ENCODE peak calls at places on chromosome 6, in ten cellular contexts. One of them, this sample, is unnamed.

GRCh38 chr6:136927313-136927712 is 5.2 kb downstream of the SLC35D3 start:
- DNase-seq in memory B cell: no peak
- DNase-seq in erythroblast: peak
- DNase-seq in ELF-1: peak
- DNase-seq in left cardiac atrium: no peak
- DNase-seq in tibial artery: no peak
- DNase-seq in GM13977: peak
- DNase-seq in prostate gland: no peak
- DNase-seq in fibroblast of pulmonary artery: peak
- DNase-seq in SK-MEL-5: peak
- DNase-seq in this sample: no peak

GRCh38 chr6:118893095-118893881 is 664 bp upstream of the ASF1A start:
- DNase-seq in memory B cell: no peak
- DNase-seq in erythroblast: peak
- DNase-seq in ELF-1: peak
- DNase-seq in left cardiac atrium: no peak
- DNase-seq in tibial artery: peak
- DNase-seq in GM13977: peak
- DNase-seq in prostate gland: peak
- DNase-seq in fibroblast of pulmonary artery: peak
- DNase-seq in SK-MEL-5: peak
- DNase-seq in this sample: no peak

GRCh38 chr6:85114583-85114939 is 335.3 kb upstream of the NT5E start:
- DNase-seq in memory B cell: no peak
- DNase-seq in erythroblast: no peak
- DNase-seq in ELF-1: no peak
- DNase-seq in left cardiac atrium: no peak
- DNase-seq in tibial artery: no peak
- DNase-seq in GM13977: no peak
- DNase-seq in prostate gland: no peak
- DNase-seq in fibroblast of pulmonary artery: no peak
- DNase-seq in SK-MEL-5: no peak
- DNase-seq in this sample: no peak

GRCh38 chr6:33725891-33726673 is 14.6 kb upstream of the UQCC2 start:
- DNase-seq in memory B cell: no peak
- DNase-seq in erythroblast: no peak
- DNase-seq in ELF-1: no peak
- DNase-seq in left cardiac atrium: no peak
- DNase-seq in tibial artery: no peak
- DNase-seq in GM13977: no peak
- DNase-seq in prostate gland: no peak
- DNase-seq in fibroblast of pulmonary artery: no peak
- DNase-seq in SK-MEL-5: no peak
- DNase-seq in this sample: no peak

GRCh38 chr6:706161-706560 is 13.2 kb upstream of the EXOC2 start:
- DNase-seq in memory B cell: no peak
- DNase-seq in erythroblast: no peak
- DNase-seq in ELF-1: no peak
- DNase-seq in left cardiac atrium: no peak
- DNase-seq in tibial artery: no peak
- DNase-seq in GM13977: no peak
- DNase-seq in prostate gland: no peak
- DNase-seq in fibroblast of pulmonary artery: peak
- DNase-seq in SK-MEL-5: no peak
- DNase-seq in this sample: no peak

GRCh38 chr6:169654590-169655391 is 47.0 kb downstream of the WDR27 start:
- DNase-seq in memory B cell: peak
- DNase-seq in erythroblast: peak
- DNase-seq in ELF-1: peak
- DNase-seq in left cardiac atrium: peak
- DNase-seq in tibial artery: peak
- DNase-seq in GM13977: peak
- DNase-seq in prostate gland: peak
- DNase-seq in fibroblast of pulmonary artery: peak
- DNase-seq in SK-MEL-5: peak
- DNase-seq in this sample: peak

GRCh38 chr6:39377530-39377929 is 55.0 kb upstream of the KCNK16 start:
- DNase-seq in memory B cell: no peak
- DNase-seq in erythroblast: peak
- DNase-seq in ELF-1: peak
- DNase-seq in left cardiac atrium: peak
- DNase-seq in tibial artery: peak
- DNase-seq in GM13977: peak
- DNase-seq in prostate gland: peak
- DNase-seq in fibroblast of pulmonary artery: peak
- DNase-seq in SK-MEL-5: peak
- DNase-seq in this sample: peak

GRCh38 chr6:106534564-106534982 is 94.7 kb downstream of the RTN4IP1 start:
- DNase-seq in memory B cell: no peak
- DNase-seq in erythroblast: no peak
- DNase-seq in ELF-1: no peak
- DNase-seq in left cardiac atrium: no peak
- DNase-seq in tibial artery: no peak
- DNase-seq in GM13977: peak
- DNase-seq in prostate gland: no peak
- DNase-seq in fibroblast of pulmonary artery: no peak
- DNase-seq in SK-MEL-5: no peak
- DNase-seq in this sample: no peak

GRCh38 chr6:79699606-79700005 is 68.5 kb downstream of the SH3BGRL2 start:
- DNase-seq in memory B cell: no peak
- DNase-seq in erythroblast: no peak
- DNase-seq in ELF-1: no peak
- DNase-seq in left cardiac atrium: no peak
- DNase-seq in tibial artery: no peak
- DNase-seq in GM13977: no peak
- DNase-seq in prostate gland: no peak
- DNase-seq in fibroblast of pulmonary artery: no peak
- DNase-seq in SK-MEL-5: no peak
- DNase-seq in this sample: no peak

GRCh38 chr6:160041608-160042007 is 72.7 kb downstream of the IGF2R start:
- DNase-seq in memory B cell: no peak
- DNase-seq in erythroblast: peak
- DNase-seq in ELF-1: no peak
- DNase-seq in left cardiac atrium: peak
- DNase-seq in tibial artery: no peak
- DNase-seq in GM13977: no peak
- DNase-seq in prostate gland: peak
- DNase-seq in fibroblast of pulmonary artery: peak
- DNase-seq in SK-MEL-5: no peak
- DNase-seq in this sample: no peak

GRCh38 chr6:139698526-139699182 is 324.2 kb upstream of the CITED2 start:
- DNase-seq in memory B cell: no peak
- DNase-seq in erythroblast: no peak
- DNase-seq in ELF-1: no peak
- DNase-seq in left cardiac atrium: no peak
- DNase-seq in tibial artery: no peak
- DNase-seq in GM13977: no peak
- DNase-seq in prostate gland: no peak
- DNase-seq in fibroblast of pulmonary artery: peak
- DNase-seq in SK-MEL-5: no peak
- DNase-seq in this sample: no peak

GRCh38 chr6:100886078-100886477 is 4.9 kb upstream of the ASCC3 start:
- DNase-seq in memory B cell: no peak
- DNase-seq in erythroblast: no peak
- DNase-seq in ELF-1: no peak
- DNase-seq in left cardiac atrium: no peak
- DNase-seq in tibial artery: no peak
- DNase-seq in GM13977: no peak
- DNase-seq in prostate gland: no peak
- DNase-seq in fibroblast of pulmonary artery: peak
- DNase-seq in SK-MEL-5: no peak
- DNase-seq in this sample: no peak

GRCh38 chr6:161722394-161722793 is 448.5 kb upstream of the AGPAT4 start:
- DNase-seq in memory B cell: no peak
- DNase-seq in erythroblast: no peak
- DNase-seq in ELF-1: no peak
- DNase-seq in left cardiac atrium: no peak
- DNase-seq in tibial artery: no peak
- DNase-seq in GM13977: no peak
- DNase-seq in prostate gland: no peak
- DNase-seq in fibroblast of pulmonary artery: no peak
- DNase-seq in SK-MEL-5: no peak
- DNase-seq in this sample: no peak

GRCh38 chr6:32941412-32941784 is 570 bp upstream of the HLA-DMB start:
- DNase-seq in memory B cell: peak
- DNase-seq in erythroblast: no peak
- DNase-seq in ELF-1: no peak
- DNase-seq in left cardiac atrium: no peak
- DNase-seq in tibial artery: no peak
- DNase-seq in GM13977: peak
- DNase-seq in prostate gland: no peak
- DNase-seq in fibroblast of pulmonary artery: no peak
- DNase-seq in SK-MEL-5: no peak
- DNase-seq in this sample: no peak

GRCh38 chr6:3367630-3368029 is 89.2 kb downstream of the SLC22A23 start:
- DNase-seq in memory B cell: no peak
- DNase-seq in erythroblast: no peak
- DNase-seq in ELF-1: no peak
- DNase-seq in left cardiac atrium: no peak
- DNase-seq in tibial artery: no peak
- DNase-seq in GM13977: no peak
- DNase-seq in prostate gland: no peak
- DNase-seq in fibroblast of pulmonary artery: no peak
- DNase-seq in SK-MEL-5: no peak
- DNase-seq in this sample: no peak

GRCh38 chr6:170429457-170429856 is 122.9 kb downstream of the FAM120B start:
- DNase-seq in memory B cell: no peak
- DNase-seq in erythroblast: no peak
- DNase-seq in ELF-1: peak
- DNase-seq in left cardiac atrium: no peak
- DNase-seq in tibial artery: no peak
- DNase-seq in GM13977: no peak
- DNase-seq in prostate gland: no peak
- DNase-seq in fibroblast of pulmonary artery: peak
- DNase-seq in SK-MEL-5: peak
- DNase-seq in this sample: no peak

GRCh38 chr6:20826378-20826777 is 292.1 kb downstream of the CDKAL1 start:
- DNase-seq in memory B cell: no peak
- DNase-seq in erythroblast: peak
- DNase-seq in ELF-1: no peak
- DNase-seq in left cardiac atrium: no peak
- DNase-seq in tibial artery: no peak
- DNase-seq in GM13977: no peak
- DNase-seq in prostate gland: no peak
- DNase-seq in fibroblast of pulmonary artery: peak
- DNase-seq in SK-MEL-5: peak
- DNase-seq in this sample: no peak

GRCh38 chr6:1043458-1043836 is 268.5 kb upstream of the FOXQ1 start:
- DNase-seq in memory B cell: no peak
- DNase-seq in erythroblast: no peak
- DNase-seq in ELF-1: no peak
- DNase-seq in left cardiac atrium: no peak
- DNase-seq in tibial artery: no peak
- DNase-seq in GM13977: no peak
- DNase-seq in prostate gland: no peak
- DNase-seq in fibroblast of pulmonary artery: no peak
- DNase-seq in SK-MEL-5: no peak
- DNase-seq in this sample: no peak

GRCh38 chr6:6614965-6615304 is 26.4 kb downstream of the LY86 start:
- DNase-seq in memory B cell: no peak
- DNase-seq in erythroblast: no peak
- DNase-seq in ELF-1: no peak
- DNase-seq in left cardiac atrium: no peak
- DNase-seq in tibial artery: no peak
- DNase-seq in GM13977: no peak
- DNase-seq in prostate gland: no peak
- DNase-seq in fibroblast of pulmonary artery: no peak
- DNase-seq in SK-MEL-5: no peak
- DNase-seq in this sample: no peak

GRCh38 chr6:109237082-109237985 is 142.0 kb downstream of the CEP57L1 start:
- DNase-seq in memory B cell: no peak
- DNase-seq in erythroblast: peak
- DNase-seq in ELF-1: no peak
- DNase-seq in left cardiac atrium: no peak
- DNase-seq in tibial artery: no peak
- DNase-seq in GM13977: no peak
- DNase-seq in prostate gland: no peak
- DNase-seq in fibroblast of pulmonary artery: peak
- DNase-seq in SK-MEL-5: no peak
- DNase-seq in this sample: no peak

GRCh38 chr6:26536571-26537159 is 1.5 kb upstream of the HMGN4 start:
- DNase-seq in memory B cell: no peak
- DNase-seq in erythroblast: peak
- DNase-seq in ELF-1: peak
- DNase-seq in left cardiac atrium: no peak
- DNase-seq in tibial artery: no peak
- DNase-seq in GM13977: peak
- DNase-seq in prostate gland: no peak
- DNase-seq in fibroblast of pulmonary artery: peak
- DNase-seq in SK-MEL-5: peak
- DNase-seq in this sample: no peak

GRCh38 chr6:78523622-78524021 is 343.7 kb upstream of the IRAK1BP1 start:
- DNase-seq in memory B cell: no peak
- DNase-seq in erythroblast: no peak
- DNase-seq in ELF-1: no peak
- DNase-seq in left cardiac atrium: no peak
- DNase-seq in tibial artery: no peak
- DNase-seq in GM13977: no peak
- DNase-seq in prostate gland: no peak
- DNase-seq in fibroblast of pulmonary artery: peak
- DNase-seq in SK-MEL-5: no peak
- DNase-seq in this sample: no peak

GRCh38 chr6:36563928-36564284 is 16.6 kb upstream of the STK38 start:
- DNase-seq in memory B cell: no peak
- DNase-seq in erythroblast: no peak
- DNase-seq in ELF-1: no peak
- DNase-seq in left cardiac atrium: no peak
- DNase-seq in tibial artery: no peak
- DNase-seq in GM13977: no peak
- DNase-seq in prostate gland: no peak
- DNase-seq in fibroblast of pulmonary artery: no peak
- DNase-seq in SK-MEL-5: no peak
- DNase-seq in this sample: no peak

GRCh38 chr6:113358063-113358583 is 499.0 kb upstream of the MARCKS start:
- DNase-seq in memory B cell: no peak
- DNase-seq in erythroblast: no peak
- DNase-seq in ELF-1: no peak
- DNase-seq in left cardiac atrium: no peak
- DNase-seq in tibial artery: no peak
- DNase-seq in GM13977: no peak
- DNase-seq in prostate gland: no peak
- DNase-seq in fibroblast of pulmonary artery: no peak
- DNase-seq in SK-MEL-5: no peak
- DNase-seq in this sample: no peak

GRCh38 chr6:127129281-127129680 is 10.8 kb downstream of the RSPO3 start:
- DNase-seq in memory B cell: no peak
- DNase-seq in erythroblast: no peak
- DNase-seq in ELF-1: peak
- DNase-seq in left cardiac atrium: no peak
- DNase-seq in tibial artery: no peak
- DNase-seq in GM13977: no peak
- DNase-seq in prostate gland: no peak
- DNase-seq in fibroblast of pulmonary artery: no peak
- DNase-seq in SK-MEL-5: no peak
- DNase-seq in this sample: no peak

GRCh38 chr6:151012321-151013294 is 147.1 kb downstream of the MTHFD1L start:
- DNase-seq in memory B cell: no peak
- DNase-seq in erythroblast: no peak
- DNase-seq in ELF-1: no peak
- DNase-seq in left cardiac atrium: no peak
- DNase-seq in tibial artery: no peak
- DNase-seq in GM13977: no peak
- DNase-seq in prostate gland: no peak
- DNase-seq in fibroblast of pulmonary artery: no peak
- DNase-seq in SK-MEL-5: peak
- DNase-seq in this sample: no peak

GRCh38 chr6:158567871-158568401 is 8.0 kb downstream of the TMEM181 start:
- DNase-seq in memory B cell: no peak
- DNase-seq in erythroblast: no peak
- DNase-seq in ELF-1: no peak
- DNase-seq in left cardiac atrium: no peak
- DNase-seq in tibial artery: no peak
- DNase-seq in GM13977: no peak
- DNase-seq in prostate gland: no peak
- DNase-seq in fibroblast of pulmonary artery: no peak
- DNase-seq in SK-MEL-5: no peak
- DNase-seq in this sample: no peak

GRCh38 chr6:37877373-37878149 is 58.0 kb downstream of the ZFAND3 start:
- DNase-seq in memory B cell: no peak
- DNase-seq in erythroblast: no peak
- DNase-seq in ELF-1: no peak
- DNase-seq in left cardiac atrium: no peak
- DNase-seq in tibial artery: no peak
- DNase-seq in GM13977: no peak
- DNase-seq in prostate gland: no peak
- DNase-seq in fibroblast of pulmonary artery: peak
- DNase-seq in SK-MEL-5: no peak
- DNase-seq in this sample: no peak

This sample was measured in iPS DF 6.9.